ENCODE peak calls at places on chromosomes 6 and 20, in eight cellular contexts. Q, J, W, B, R, V, I and Y are unnamed samples.

GRCh38 chr20:17910828-17911294 is 57.7 kb downstream of the SNX5 start:
- DNase-seq in R (no peak), V (no peak), W (no peak), J (no peak), I (no peak), B (peak), Q (no peak), Y (no peak)

GRCh38 chr6:74753883-74754600 is 451.8 kb downstream of the COL12A1 start:
- DNase-seq in J (no peak), I (no peak), W (no peak), V (no peak), R (no peak), B (no peak), Q (no peak), Y (no peak)

GRCh38 chr6:128208078-128208477 is 307.2 kb upstream of the THEMIS start:
- DNase-seq in J (no peak), W (no peak), V (no peak), I (no peak), B (peak), R (no peak), Q (no peak), Y (no peak)

GRCh38 chr6:26331809-26332226 is 33.2 kb upstream of the BTN3A2 start:
- DNase-seq in Q (no peak), R (no peak), J (no peak), V (no peak), B (no peak), I (no peak), W (no peak), Y (peak)

GRCh38 chr6:152378154-152378553 is 259.0 kb downstream of the SYNE1 start:
- DNase-seq in R (no peak), B (peak), Q (no peak), V (no peak), I (no peak), W (no peak), J (no peak), Y (no peak)

GRCh38 chr6:135002229-135002844 is 52.3 kb downstream of the HBS1L start:
- DNase-seq in R (no peak), I (peak), V (no peak), W (no peak), Q (no peak), B (peak), J (no peak), Y (peak)

GRCh38 chr20:46324379-46324778 is 16.1 kb upstream of the CDH22 start:
- DNase-seq in W (no peak), R (no peak), B (no peak), J (no peak), V (no peak), I (no peak), Q (no peak), Y (no peak)

GRCh38 chr6:37979392-37980221 is 160.1 kb downstream of the ZFAND3 start:
- DNase-seq in W (no peak), J (no peak), Q (no peak), R (no peak), V (no peak), B (no peak), I (no peak), Y (no peak)

GRCh38 chr20:59404749-59405148 is 104.3 kb downstream of the EDN3 start:
- DNase-seq in V (no peak), J (no peak), I (no peak), Q (no peak), B (no peak), R (no peak), W (no peak), Y (no peak)

GRCh38 chr6:166656269-166657206 is 29.5 kb upstream of the RPS6KA2 start:
- DNase-seq in B (peak), J (no peak), V (no peak), W (peak), R (peak), Q (no peak), I (no peak), Y (no peak)

GRCh38 chr20:61879694-61880093 is 186.0 kb downstream of the TAF4 start:
- DNase-seq in I (no peak), Q (no peak), W (no peak), V (no peak), B (no peak), R (no peak), J (no peak), Y (no peak)

GRCh38 chr6:109466212-109466923 is 10.8 kb upstream of the MICAL1 start:
- DNase-seq in J (no peak), W (no peak), V (no peak), B (no peak), Q (no peak), R (no peak), I (no peak), Y (peak)

GRCh38 chr6:88650029-88650619 is 313.3 kb downstream of the RNGTT start:
- DNase-seq in V (no peak), R (no peak), J (no peak), I (no peak), W (no peak), Q (no peak), B (peak), Y (no peak)

GRCh38 chr6:86192123-86192522 is 549.4 kb upstream of the SYNCRIP start:
- DNase-seq in Q (peak), J (no peak), W (no peak), R (no peak), B (no peak), V (no peak), I (peak), Y (peak)

GRCh38 chr6:159999240-159999671 is 30.4 kb downstream of the IGF2R start:
- DNase-seq in Q (no peak), B (no peak), I (no peak), J (no peak), R (no peak), V (no peak), W (no peak), Y (no peak)

GRCh38 chr20:58307270-58307669 is 2.2 kb upstream of the RAB22A start:
- DNase-seq in Q (no peak), J (no peak), I (no peak), V (no peak), R (no peak), B (no peak), W (no peak), Y (no peak)

GRCh38 chr6:43455034-43455747 is at the start of gene DLK2:
- DNase-seq in I (no peak), J (no peak), W (no peak), Q (peak), R (no peak), B (no peak), V (no peak), Y (peak)

GRCh38 chr6:7312616-7313504 is at the start of gene SSR1:
- DNase-seq in B (peak), W (peak), I (peak), J (peak), V (peak), Q (peak), R (peak), Y (peak)
- TF ChIP-seq POLR2A in B (peak), W (peak), I (peak), J (no peak), V (peak), Q (peak), R (peak), Y (peak)

DNA sequence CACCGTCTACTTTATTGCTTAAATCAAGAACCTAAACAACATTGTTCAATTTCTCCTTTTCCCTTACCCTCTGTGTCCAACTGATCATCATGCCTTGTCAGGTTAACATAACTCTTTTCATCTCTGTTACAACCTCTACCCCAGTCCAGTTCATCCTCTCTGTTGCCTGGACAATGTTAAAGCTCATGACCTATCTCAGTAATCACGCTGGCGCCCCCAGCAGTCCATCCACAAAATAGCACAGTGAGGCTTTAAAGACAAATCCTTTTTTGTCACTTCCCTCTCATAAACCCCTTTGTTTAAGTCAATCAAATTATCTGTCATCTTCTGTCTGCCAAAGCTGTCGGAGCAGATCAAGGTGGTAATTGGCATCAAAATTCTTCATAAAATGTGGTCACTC is 140.1 kb downstream of the QKI start:
- DNase-seq in I (peak), B (peak), Q (no peak), R (peak), W (no peak), V (no peak), J (peak), Y (peak)
- TF ChIP-seq POLR2A in I (no peak), B (no peak), Q (no peak), R (no peak), W (no peak), V (no peak), J (no peak), Y (no peak)

GRCh38 chr6:28383235-28384142 is 16.1 kb downstream of the ZSCAN12 start:
- DNase-seq in B (peak), R (peak), V (peak), I (peak), Q (peak), W (peak), J (peak), Y (peak)
- TF ChIP-seq POLR2A in B (peak), R (peak), V (no peak), I (no peak), Q (peak), W (no peak), J (no peak), Y (peak)

GRCh38 chr20:19992996-19993908 is 23.9 kb upstream of the NAA20 start:
- DNase-seq in J (no peak), Q (peak), B (peak), I (no peak), W (no peak), R (peak), V (no peak), Y (no peak)
- TF ChIP-seq POLR2A in J (no peak), Q (no peak), B (no peak), I (no peak), W (no peak), R (no peak), V (no peak), Y (no peak)

GRCh38 chr6:155181498-155181897 is 82.3 kb upstream of the CLDN20 start:
- DNase-seq in B (no peak), Q (no peak), R (no peak), I (no peak), W (no peak), V (no peak), J (no peak), Y (no peak)
- TF ChIP-seq POLR2A in B (no peak), Q (no peak), R (no peak), I (no peak), W (no peak), V (no peak), J (no peak), Y (no peak)

DNA sequence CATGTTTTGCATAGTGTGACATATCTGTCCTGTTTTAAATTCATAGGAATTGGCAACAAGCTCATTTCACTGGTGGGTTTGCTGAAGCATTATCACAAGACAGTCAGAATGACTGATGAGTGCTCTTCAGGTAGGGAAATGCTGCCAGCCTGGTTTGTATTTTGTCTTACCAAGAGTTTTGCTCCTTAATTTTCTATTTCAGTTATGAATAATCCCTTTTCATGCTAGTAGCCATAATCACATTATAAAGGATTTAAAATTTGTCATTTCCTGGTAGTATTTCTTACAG is 209.0 kb downstream of the SOX4 start:
- DNase-seq in I (no peak), V (no peak), R (no peak), J (no peak), B (no peak), W (no peak), Q (no peak), Y (no peak)
- TF ChIP-seq POLR2A in I (no peak), V (no peak), R (no peak), J (no peak), B (no peak), W (no peak), Q (no peak), Y (no peak)

DNA sequence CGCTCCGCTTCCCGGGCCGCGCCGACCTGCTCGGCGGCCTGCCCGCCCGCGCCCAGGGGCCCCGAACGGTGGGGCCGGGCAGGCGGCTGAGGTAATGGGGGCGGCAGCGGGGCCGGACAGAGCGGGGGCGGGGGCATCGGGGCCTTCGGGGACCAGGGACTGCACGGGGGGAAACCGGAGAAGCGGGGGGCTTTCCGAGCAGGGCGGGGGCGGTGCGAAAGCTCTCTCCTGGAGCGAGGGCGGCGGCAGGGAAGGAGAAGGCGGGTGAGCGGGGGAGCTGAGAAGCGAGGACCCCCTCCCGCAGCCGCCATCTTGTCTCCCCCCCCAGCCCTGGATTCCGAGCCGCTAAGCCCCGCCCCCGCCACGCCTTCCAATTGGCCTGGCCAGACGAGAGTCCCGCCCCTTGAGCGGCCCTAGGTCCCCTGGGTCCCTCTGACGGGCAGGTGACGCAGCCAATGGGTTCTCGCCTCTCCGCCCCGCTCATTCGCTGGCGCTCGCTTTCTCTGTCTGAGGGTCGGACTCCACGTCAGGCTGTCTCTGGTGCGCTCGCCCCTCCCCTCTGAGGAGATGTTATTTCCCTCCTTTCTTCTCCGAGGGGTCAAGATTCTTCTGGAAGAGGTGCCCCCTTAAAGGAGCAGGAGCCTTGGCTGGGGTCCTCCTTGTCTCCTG is 470 bp downstream of the BRPF3 start:
- DNase-seq in B (peak), V (peak), I (peak), Q (peak), W (peak), J (peak), R (peak), Y (peak)
- TF ChIP-seq POLR2A in B (peak), V (peak), I (peak), Q (peak), W (peak), J (no peak), R (peak), Y (peak)

DNA sequence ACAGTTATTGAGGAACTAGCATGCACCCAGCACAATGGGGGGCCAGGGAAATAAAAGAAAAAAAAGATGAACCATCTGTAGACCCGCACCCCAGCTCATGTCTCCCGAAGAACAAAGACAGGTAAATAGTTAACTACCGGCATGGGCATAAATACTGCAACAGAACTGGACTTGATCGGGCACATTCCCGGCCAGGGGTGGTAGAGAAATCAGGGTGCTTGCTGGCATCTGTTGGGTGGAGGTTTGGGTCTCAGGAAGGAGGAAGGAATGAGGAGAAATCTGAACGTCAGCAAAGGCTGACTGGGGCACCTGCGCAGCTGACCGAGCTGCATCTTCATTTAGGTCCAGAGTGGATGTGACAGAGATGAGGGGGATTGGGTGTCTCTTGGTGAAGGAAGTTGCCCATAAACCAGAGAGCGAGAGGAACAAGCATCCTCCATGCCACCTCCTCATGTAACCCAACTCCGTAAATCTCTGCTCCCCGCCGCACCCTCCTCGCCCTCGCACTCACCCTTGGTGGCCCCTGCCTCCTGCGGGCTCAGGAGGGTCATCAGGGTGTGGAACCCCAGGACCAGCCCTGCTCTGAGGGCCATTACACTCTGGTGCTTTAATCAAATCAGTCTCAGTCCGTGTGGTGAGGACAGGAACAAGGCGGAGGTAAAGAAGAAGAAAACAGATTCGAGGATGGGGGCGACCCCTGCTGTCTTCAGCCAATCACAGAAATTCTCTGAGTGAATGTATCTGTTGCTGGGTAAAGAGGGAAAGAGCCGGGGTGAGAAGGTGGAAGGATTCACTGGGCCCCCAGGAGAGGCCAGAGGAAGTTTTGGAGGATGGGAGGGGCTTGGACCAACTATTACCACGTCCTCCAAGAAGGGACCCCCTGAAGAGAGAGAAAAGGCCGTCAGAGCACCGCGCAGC is at the start of gene HLA-DOA:
- DNase-seq in R (no peak), I (peak), B (peak), Q (peak), V (no peak), J (no peak), W (no peak), Y (no peak)
- TF ChIP-seq POLR2A in R (no peak), I (no peak), B (no peak), Q (no peak), V (no peak), J (no peak), W (no peak), Y (no peak)

DNA sequence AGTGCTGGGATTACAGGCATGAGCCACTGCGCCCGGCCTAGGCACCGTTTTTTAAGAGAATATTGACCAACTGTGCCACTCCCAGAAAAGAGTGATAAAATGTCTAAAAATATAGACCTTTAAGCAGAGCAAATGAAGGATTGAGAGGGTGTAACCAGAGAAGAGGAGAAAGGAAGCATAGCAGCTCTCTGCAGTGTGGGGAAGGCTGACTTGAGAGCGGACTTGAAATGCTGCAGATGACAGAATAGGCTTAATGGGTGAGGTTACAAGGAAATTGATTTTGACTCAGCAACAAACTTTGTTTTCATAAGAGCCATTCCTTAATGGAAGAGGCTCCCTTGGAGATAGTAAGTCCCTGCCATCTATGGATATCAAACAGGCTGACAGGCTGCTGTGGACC is 7.7 kb upstream of the JAG1 start:
- DNase-seq in Q (no peak), I (no peak), R (no peak), B (no peak), W (no peak), J (no peak), V (no peak), Y (no peak)
- TF ChIP-seq POLR2A in Q (no peak), I (no peak), R (no peak), B (no peak), W (no peak), J (no peak), V (no peak), Y (no peak)